ENCODE peak calls at places on chromosome 18, in ten cellular contexts. F, W, B, V, A, H, X, Y, E and Q are unnamed samples. For H3K27me3, the result is how much of the 10 kb centered on the place peaks cover.

GRCh38 chr18:903703-904102 is 968 bp upstream of the ADCYAP1 start:
- DNase-seq in X (peak), E (no peak), B (peak), Y (no peak), W (peak), V (no peak), H (peak), F (no peak), A (no peak), Q (peak)

GRCh38 chr18:47801817-47802216 is 128.6 kb downstream of the SMAD2 start:
- DNase-seq in X (no peak), A (no peak), B (no peak), F (no peak), Y (no peak), H (no peak), W (no peak), V (no peak), E (no peak), Q (no peak)

GRCh38 chr18:79610461-79611039 is 69.1 kb upstream of the CTDP1 start:
- DNase-seq in F (no peak), W (no peak), X (peak), V (no peak), H (no peak), Y (no peak), B (no peak), A (no peak), E (no peak), Q (no peak)

GRCh38 chr18:73283788-73284187 is 416.0 kb upstream of the NETO1 start:
- DNase-seq in W (no peak), E (no peak), A (no peak), F (no peak), H (no peak), B (peak), Y (no peak), V (no peak), X (no peak), Q (no peak)

GRCh38 chr18:79781331-79781941 is 16.3 kb upstream of the KCNG2 start:
- DNase-seq in E (no peak), B (no peak), F (no peak), H (no peak), W (peak), X (no peak), A (no peak), V (no peak), Y (no peak), Q (no peak)

GRCh38 chr18:77069482-77069881 is 63.1 kb downstream of the MBP start:
- DNase-seq in B (no peak), A (no peak), X (no peak), E (no peak), H (no peak), W (no peak), F (no peak), Y (no peak), V (no peak), Q (no peak)

GRCh38 chr18:45282101-45282812 is 333.0 kb upstream of the SLC14A2 start:
- DNase-seq in E (no peak), A (no peak), H (no peak), W (no peak), X (no peak), F (no peak), B (no peak), V (no peak), Y (no peak), Q (peak)

GRCh38 chr18:52163478-52163877 is 176.5 kb upstream of the DCC start:
- DNase-seq in F (no peak), B (peak), H (no peak), V (no peak), X (no peak), Y (no peak), W (no peak), E (no peak), A (no peak), Q (no peak)

GRCh38 chr18:12882416-12882815 is 1.6 kb downstream of the PTPN2 start:
- DNase-seq in X (no peak), B (no peak), Y (no peak), F (no peak), H (no peak), V (no peak), A (no peak), E (no peak), W (no peak), Q (no peak)

GRCh38 chr18:63025251-63025710 is 294.3 kb downstream of the BCL2 start:
- DNase-seq in W (no peak), V (no peak), E (no peak), A (peak), X (no peak), H (no peak), B (peak), Y (no peak), F (no peak), Q (peak)

GRCh38 chr18:13680612-13681011 is 45.7 kb downstream of the FAM210A start:
- DNase-seq in V (no peak), W (no peak), E (no peak), X (no peak), B (no peak), Y (no peak), A (no peak), H (no peak), F (no peak), Q (peak)

GRCh38 chr18:26656401-26656943 is 108.1 kb upstream of the KCTD1 start:
- DNase-seq in A (peak), W (no peak), X (peak), H (peak), B (no peak), E (no peak), V (no peak), Y (no peak), F (no peak), Q (no peak)
- H3K4me3 ChIP-seq in A (peak), W (peak), X (peak), H (peak), B (peak), E (peak), V (no peak), Y (peak), F (peak), Q (peak)

GRCh38 chr18:59239627-59240026 is 19.7 kb downstream of the GRP start:
- DNase-seq in A (no peak), Y (no peak), B (no peak), W (no peak), V (no peak), H (no peak), E (no peak), F (no peak), X (no peak), Q (no peak)
- H3K27me3 ChIP-seq in A (under half), Y (under half), B (under half), W (under half), V (under half), H (under half), E (under half), F (under half), X (under half), Q (under half)

GRCh38 chr18:50286391-50287027 is 983 bp downstream of the CXXC1 start:
- DNase-seq in H (no peak), Y (no peak), X (no peak), V (no peak), B (peak), F (no peak), W (no peak), A (no peak), E (no peak), Q (peak)

GRCh38 chr18:50285071-50285470 is 2.4 kb downstream of the CXXC1 start:
- DNase-seq in E (no peak), V (no peak), B (no peak), F (no peak), X (no peak), A (no peak), Y (no peak), H (no peak), W (no peak), Q (no peak)

GRCh38 chr18:50284226-50284885 is 3.0 kb upstream of the MBD1 start:
- DNase-seq in F (no peak), W (no peak), E (no peak), X (no peak), V (no peak), A (no peak), Y (no peak), H (no peak), B (peak), Q (no peak)

GRCh38 chr18:50287028-50287440 is 458 bp downstream of the CXXC1 start:
- DNase-seq in F (no peak), H (peak), Y (peak), A (no peak), E (no peak), X (no peak), B (no peak), V (no peak), W (no peak), Q (no peak)

DNA sequence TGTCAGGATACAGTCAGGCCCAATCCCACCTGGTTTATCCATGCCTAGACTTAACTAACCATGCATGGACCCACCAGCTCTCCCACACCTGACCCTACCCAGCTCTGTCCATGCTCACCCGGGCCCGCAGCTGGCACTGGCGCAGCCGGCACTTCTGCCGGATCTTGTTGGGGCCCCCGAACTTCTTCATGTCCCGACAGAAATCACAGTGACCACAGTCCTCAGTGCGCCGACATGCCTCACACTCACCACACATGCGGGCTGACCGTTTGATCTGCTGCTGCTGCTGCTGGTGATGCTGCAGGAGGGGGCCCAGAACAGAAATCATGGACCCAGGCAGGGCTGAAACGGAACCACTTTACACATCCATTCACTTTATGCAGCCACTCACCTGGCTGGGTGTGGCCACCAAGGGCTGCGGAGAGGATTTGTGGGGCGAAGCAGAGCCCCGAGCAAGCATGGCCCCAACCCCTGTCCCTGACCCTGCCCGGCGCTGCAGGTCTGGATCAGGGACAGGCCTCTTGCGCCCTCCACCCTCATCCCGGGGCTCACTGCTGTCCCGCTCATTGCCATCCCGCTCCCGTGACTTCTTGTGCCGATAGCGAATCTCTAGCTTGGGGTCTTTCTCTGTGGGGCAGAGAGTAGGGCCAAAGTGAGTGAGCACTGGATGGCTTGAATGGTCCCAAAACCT is 1.7 kb downstream of the CXXC1 start:
- DNase-seq in X (no peak), H (no peak), E (no peak), Y (no peak), A (no peak), B (no peak), W (no peak), V (no peak), F (no peak), Q (no peak)
- H3K4me3 ChIP-seq in X (no peak), H (no peak), E (peak), Y (no peak), A (no peak), B (no peak), W (no peak), V (no peak), F (no peak), Q (no peak)

GRCh38 chr18:11146238-11146946 is 3.0 kb downstream of the PIEZO2 start:
- DNase-seq in H (no peak), A (no peak), V (no peak), Y (no peak), B (no peak), F (no peak), X (no peak), W (no peak), E (no peak), Q (peak)

GRCh38 chr18:11147962-11148654 is 1.3 kb downstream of the PIEZO2 start:
- DNase-seq in Y (no peak), H (peak), E (no peak), F (no peak), A (no peak), W (no peak), V (no peak), B (no peak), X (no peak), Q (peak)

GRCh38 chr18:11146947-11147345 is 2.4 kb downstream of the PIEZO2 start:
- DNase-seq in H (no peak), B (no peak), E (no peak), X (no peak), A (no peak), Y (no peak), V (no peak), W (no peak), F (no peak), Q (peak)

GRCh38 chr18:11147371-11147860 is 2.0 kb downstream of the PIEZO2 start:
- DNase-seq in X (no peak), A (no peak), E (no peak), H (no peak), B (no peak), V (no peak), W (no peak), Y (no peak), F (no peak), Q (peak)

DNA sequence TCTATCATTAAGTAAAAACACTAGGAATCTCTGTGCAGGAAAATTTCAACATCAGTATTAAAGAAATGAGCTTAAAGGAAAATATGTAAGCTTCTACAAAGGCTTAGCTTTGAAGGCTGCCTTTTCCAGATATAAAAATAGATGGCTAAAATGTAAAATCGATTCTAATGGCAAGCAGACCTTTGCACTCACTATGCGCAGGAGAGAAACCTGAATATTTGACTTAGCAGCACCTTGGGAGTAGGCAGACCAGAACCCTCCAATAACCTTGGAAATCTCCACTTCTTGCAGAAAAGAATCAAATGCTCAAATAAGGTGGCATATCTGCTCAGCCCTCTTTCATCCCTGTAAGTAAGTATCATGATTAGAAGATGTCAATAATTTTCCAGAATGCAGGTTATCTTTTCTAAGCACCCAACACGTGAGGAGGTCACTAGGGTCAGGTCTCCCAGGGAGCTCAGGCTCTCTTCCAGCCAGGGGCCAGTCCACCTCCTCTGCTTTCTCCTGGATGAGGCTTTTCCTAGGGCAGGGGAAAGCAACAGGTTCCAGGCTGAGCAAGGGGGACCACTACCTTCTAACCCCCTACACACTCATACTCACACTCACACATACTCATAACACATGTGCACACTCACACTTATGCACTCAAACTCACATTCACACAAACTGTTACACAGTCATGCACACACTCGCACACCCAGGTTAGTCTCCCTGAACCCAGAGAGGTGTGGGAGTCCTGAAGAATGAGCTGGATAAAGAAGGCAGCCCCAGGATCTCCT is 3.8 kb downstream of the PIEZO2 start:
- DNase-seq in B (no peak), A (no peak), H (no peak), F (no peak), X (no peak), E (no peak), V (no peak), W (no peak), Y (no peak), Q (no peak)
- H3K27me3 ChIP-seq in B (under half), A (half or more), H (under half), F (under half), X (under half), E (under half), V (under half), W (under half), Y (under half), Q (under half)

DNA sequence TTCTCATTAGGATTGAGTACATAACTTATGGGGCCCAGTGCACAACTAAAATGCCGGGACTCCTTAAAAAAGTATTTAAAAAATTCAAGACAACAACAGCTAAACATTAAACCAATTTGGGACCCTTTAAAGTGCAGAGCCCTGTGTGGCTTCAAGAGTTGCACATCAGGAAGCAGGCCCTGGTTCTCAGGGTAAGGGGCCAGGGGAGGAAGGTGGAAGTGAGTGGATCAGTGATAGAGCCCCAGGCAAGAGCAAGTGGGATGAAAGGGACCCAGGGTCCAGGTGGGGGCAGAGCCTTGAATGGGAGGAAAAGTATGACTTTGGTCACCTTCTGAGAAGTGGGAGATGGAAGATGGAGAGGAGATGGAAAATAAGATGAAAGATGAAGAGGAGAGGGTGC is 2.3 kb upstream of the FHOD3 start:
- DNase-seq in F (no peak), V (no peak), E (no peak), B (no peak), X (no peak), A (no peak), W (no peak), H (no peak), Y (no peak), Q (no peak)
- H3K4me3 ChIP-seq in F (no peak), V (no peak), E (no peak), B (no peak), X (no peak), A (no peak), W (no peak), H (no peak), Y (no peak), Q (no peak)

GRCh38 chr18:36477776-36478175 is 180.3 kb downstream of the FHOD3 start:
- DNase-seq in Y (no peak), V (no peak), E (no peak), H (no peak), A (no peak), W (no peak), F (no peak), B (no peak), X (no peak), Q (no peak)
- H3K27me3 ChIP-seq in Y (under half), V (under half), E (under half), H (under half), A (under half), W (under half), F (under half), B (under half), X (under half), Q (under half)